ENCODE peak calls at places on chromosomes 16 and 17, in ten cellular contexts. E is NB4; G is CD4-positive, CD25-positive, alpha-beta regulatory T cell; P is transverse colon; F is fibroblast of mammary gland; B is ovary; W is hepatocyte; Y is lower leg skin; K is kidney; J is right atrium auricular region. H is an unnamed sample.

GRCh38 chr16:79250457-79251098 is 350.0 kb downstream of the MAF start:
- DNase-seq in W (no peak), E (no peak), P (no peak), F (no peak), G (no peak), B (no peak), J (no peak), K (no peak), Y (peak; percentile 34), H (no peak)

GRCh38 chr16:13104772-13105171 is 203.4 kb downstream of the SHISA9 start:
- DNase-seq in Y (no peak), J (no peak), W (no peak), P (no peak), B (no peak), K (no peak), E (no peak), G (no peak), F (no peak), H (no peak)

GRCh38 chr17:64635647-64636305 is 26.3 kb downstream of the SMURF2 start:
- DNase-seq in F (peak; percentile 88), W (no peak), G (peak; percentile 34), P (no peak), J (no peak), E (no peak), K (no peak), B (no peak), Y (no peak), H (peak; percentile 68)

GRCh38 chr17:1560582-1561170 is 1.9 kb downstream of the PITPNA start:
- DNase-seq in G (no peak), K (no peak), F (no peak), P (no peak), Y (no peak), W (no peak), J (no peak), B (no peak), E (no peak), H (no peak)

GRCh38 chr17:34199932-34200534 is 55.1 kb upstream of the CCL2 start:
- DNase-seq in E (peak; percentile 88), B (peak; percentile 82), Y (peak; percentile 94), W (peak; percentile 91), F (peak; percentile 87), K (peak; percentile 69), J (peak; percentile 91), P (peak; percentile 73), G (peak; percentile 80), H (peak; percentile 85)

GRCh38 chr16:30786936-30787612 is at the start of gene ZNF629:
- DNase-seq in B (peak; percentile 76), G (no peak), E (peak; percentile 61), Y (peak; percentile 92), F (peak; percentile 62), K (peak; percentile 91), P (peak; percentile 73), W (peak; percentile 87), J (peak; percentile 69), H (no peak)

GRCh38 chr16:84443166-84443802 is 61.2 kb downstream of the MEAK7 start:
- DNase-seq in F (no peak), Y (no peak), P (peak; percentile 71), B (no peak), W (peak; percentile 67), J (no peak), E (no peak), G (no peak), K (no peak), H (no peak)

GRCh38 chr16:1090620-1091587 is 5.1 kb downstream of the C1QTNF8 start:
- DNase-seq in F (no peak), E (no peak), P (no peak), K (no peak), B (no peak), G (no peak), J (no peak), W (peak; percentile 75), Y (no peak), H (no peak)

GRCh38 chr17:47279062-47279801 is 25.6 kb downstream of the ITGB3 start:
- DNase-seq in P (peak; percentile 56), W (peak; percentile 52), G (no peak), K (peak; percentile 87), J (peak; percentile 86), F (peak; percentile 99), B (peak; percentile 73), E (peak; percentile 84), Y (peak; percentile 93), H (peak; percentile 90)

GRCh38 chr17:40485851-40486512 is 15.4 kb downstream of the TNS4 start:
- DNase-seq in B (peak; percentile 76), W (peak; percentile 76), F (peak; percentile 100), K (peak; percentile 68), P (no peak), E (peak; percentile 81), G (no peak), J (peak; percentile 85), Y (no peak), H (no peak)

GRCh38 chr16:17396762-17397498 is 73.8 kb downstream of the XYLT1 start:
- DNase-seq in E (no peak), K (no peak), B (peak; percentile 67), F (peak; percentile 42), G (no peak), W (peak; percentile 79), Y (peak; percentile 62), J (no peak), P (peak; percentile 67), H (no peak)
- H3K4me3 ChIP-seq in E (no peak overlapping the region), K (no peak overlapping the region), B (no peak overlapping the region), F (no peak overlapping the region), G (no peak overlapping the region), W (no peak overlapping the region), Y (no peak overlapping the region), J (no peak overlapping the region), P (no peak overlapping the region), H (no peak overlapping the region)

GRCh38 chr17:27082023-27082774 is 211.7 kb upstream of the WSB1 start:
- DNase-seq in B (no peak), Y (peak; percentile 64), J (no peak), E (no peak), G (no peak), F (no peak), W (no peak), K (no peak), P (no peak), H (no peak)

GRCh38 chr17:27081002-27081638 is 212.8 kb upstream of the WSB1 start:
- DNase-seq in K (no peak), W (no peak), E (no peak), G (no peak), Y (no peak), F (no peak), P (no peak), J (no peak), B (no peak), H (no peak)

GRCh38 chr17:27079660-27080059 is 214.3 kb upstream of the WSB1 start:
- DNase-seq in W (no peak), E (no peak), J (no peak), K (no peak), B (no peak), Y (no peak), F (no peak), P (no peak), G (no peak), H (no peak)

GRCh38 chr17:27076814-27077213 is 217.1 kb upstream of the WSB1 start:
- DNase-seq in B (no peak), J (no peak), K (no peak), W (no peak), P (no peak), Y (no peak), G (no peak), E (no peak), F (no peak), H (no peak)

DNA sequence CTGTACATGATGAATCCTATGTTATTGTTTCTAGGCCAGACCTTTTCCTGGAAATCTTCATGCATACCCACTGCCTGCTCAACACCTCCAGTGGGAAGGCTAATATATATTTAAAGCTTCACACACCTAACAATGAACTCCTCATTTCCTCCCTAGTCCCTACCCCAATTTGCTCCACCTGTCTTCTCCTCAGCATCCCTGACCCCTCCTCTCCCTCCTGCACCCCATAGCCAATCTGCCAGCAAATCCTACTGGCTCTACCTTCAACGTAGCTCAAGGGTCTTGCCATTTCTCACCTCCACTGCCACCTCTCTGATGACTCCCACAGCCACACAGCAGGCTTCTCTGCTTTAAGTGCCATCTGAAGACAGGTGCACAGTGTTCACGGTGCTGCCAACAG is 215.6 kb upstream of the WSB1 start:
- DNase-seq in F (no peak), J (no peak), Y (no peak), B (no peak), E (no peak), W (no peak), K (no peak), G (no peak), P (no peak), H (no peak)
- H3K4me3 ChIP-seq in F (no peak overlapping the region), J (no peak overlapping the region), Y (no peak overlapping the region), B (no peak overlapping the region), E (no peak overlapping the region), W (no peak overlapping the region), K (no peak overlapping the region), G (no peak overlapping the region), P (no peak overlapping the region), H (no peak overlapping the region)

DNA sequence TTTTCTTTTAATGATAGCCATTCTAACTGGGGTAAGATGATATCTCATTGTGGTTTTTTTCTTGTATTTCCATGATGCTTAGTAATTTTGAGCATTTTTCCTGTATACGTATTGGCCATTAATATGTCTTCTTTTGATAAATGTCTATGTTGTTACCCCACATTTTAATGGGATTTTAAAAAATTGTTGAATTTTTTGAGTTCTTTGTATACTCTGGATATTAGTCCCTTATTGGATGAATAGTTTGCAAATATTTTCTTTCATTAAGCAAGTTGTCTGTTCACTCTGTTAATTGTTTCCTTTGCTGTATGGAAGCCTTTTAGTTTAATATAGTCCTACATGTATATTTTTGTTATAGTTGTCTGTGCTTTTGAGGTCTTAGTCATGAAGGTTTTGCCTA is 79.8 kb downstream of the BCAS3 start:
- DNase-seq in G (no peak), B (no peak), K (no peak), P (no peak), W (no peak), E (no peak), Y (no peak), F (no peak), J (no peak), H (no peak)
- H3K4me3 ChIP-seq in G (no peak overlapping the region), B (no peak overlapping the region), K (no peak overlapping the region), P (no peak overlapping the region), W (no peak overlapping the region), E (no peak overlapping the region), Y (no peak overlapping the region), F (no peak overlapping the region), J (no peak overlapping the region), H (no peak overlapping the region)

DNA sequence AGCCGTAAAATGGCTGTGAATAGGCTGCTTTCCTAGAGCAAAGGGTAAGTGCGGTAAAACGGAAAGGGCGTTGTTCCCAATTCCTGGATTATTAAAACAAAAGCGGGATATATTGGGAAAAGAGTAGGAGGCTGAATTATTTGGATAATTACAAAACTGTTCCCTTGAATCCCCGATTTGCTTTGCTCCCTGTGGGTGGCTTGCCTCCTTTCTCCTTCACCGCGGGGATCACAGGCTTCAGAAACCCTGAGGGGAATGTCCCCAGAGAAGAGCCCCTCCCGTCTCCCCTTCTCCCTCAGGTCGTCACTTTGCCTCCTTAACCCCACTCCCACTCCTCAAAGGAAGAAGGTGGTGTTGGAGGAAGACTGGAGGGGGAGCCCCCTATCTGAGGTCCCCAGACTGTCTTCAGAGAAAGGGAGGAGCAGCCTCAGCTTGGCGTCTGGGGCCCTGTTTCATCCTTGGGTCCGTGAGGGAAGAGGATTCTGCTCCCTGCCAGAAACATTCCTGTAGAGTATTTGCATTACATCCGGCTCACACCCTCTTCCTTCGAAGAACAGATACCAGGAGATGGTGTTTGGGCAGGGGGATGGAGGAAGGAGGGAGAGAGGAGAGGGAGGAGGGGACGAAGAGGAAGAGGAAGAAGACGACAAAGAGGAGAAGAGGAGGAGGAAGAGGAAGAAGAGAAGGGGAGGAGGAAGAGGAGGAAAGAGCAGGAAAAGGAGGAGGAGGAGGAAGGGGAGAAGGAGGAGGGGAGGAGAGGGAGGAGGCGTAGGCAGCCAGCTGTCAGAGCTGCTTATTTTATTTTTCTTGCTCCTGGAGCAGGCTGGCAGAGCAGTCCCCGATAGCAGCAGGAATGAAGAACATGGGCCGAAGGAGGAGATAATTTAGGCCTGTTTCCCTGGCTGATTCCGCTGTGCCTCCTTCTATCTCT is 31.8 kb downstream of the MRM1 start:
- DNase-seq in G (no peak), F (no peak), W (no peak), Y (no peak), B (no peak), P (no peak), E (no peak), J (no peak), K (no peak), H (no peak)
- H3K4me3 ChIP-seq in G (no peak overlapping the region), F (no peak overlapping the region), W (no peak overlapping the region), Y (no peak overlapping the region), B (no peak overlapping the region), P (no peak overlapping the region), E (no peak overlapping the region), J (no peak overlapping the region), K (no peak overlapping the region), H (no peak overlapping the region)